ENCODE peak calls at places on chromosomes 4 and X, in five cellular contexts. S is WTC11, B is H1, O is HepG2, D is K562. I is an unnamed sample.
A peak's percentile ranks its signal among the peaks of the same experiment; 100 is the strongest.

GRCh38 chr4:108527729-108528128 is 92.6 kb upstream of the RPL34 start:
- DNase-seq in S (no peak), B (no peak), O (no peak), D (no peak), I (no peak)

GRCh38 chr4:5033266-5033945 is 14.1 kb upstream of the CYTL1 start:
- DNase-seq in S (no peak), B (no peak), O (no peak), D (no peak), I (no peak)

GRCh38 chr4:176927664-176928063 is 134.9 kb upstream of the VEGFC start:
- DNase-seq in S (no peak), B (no peak), O (no peak), D (no peak), I (no peak)

GRCh38 chrX:96433409-96434122 is 251.1 kb upstream of the DIAPH2 start:
- DNase-seq in S (no peak), B (no peak), O (no peak), D (no peak), I (no peak)

GRCh38 chr4:76515975-76516853 is 81.2 kb downstream of the SHROOM3 start:
- DNase-seq in S (no peak), B (no peak), O (no peak), D (no peak), I (peak; percentile 41)

GRCh38 chr4:123616970-123617392 is 220.4 kb downstream of the SPRY1 start:
- DNase-seq in S (no peak), B (no peak), O (no peak), D (no peak), I (no peak)

GRCh38 chr4:157898836-157899605 is 273.8 kb downstream of the GASK1B start:
- DNase-seq in S (no peak), B (no peak), O (no peak), D (no peak), I (no peak)

GRCh38 chr4:168449740-168450442 is 30.4 kb downstream of the DDX60L start:
- DNase-seq in S (no peak), B (no peak), O (no peak), D (peak; percentile 50), I (no peak)

GRCh38 chrX:15848576-15848975 is 6.0 kb downstream of the AP1S2 start:
- DNase-seq in S (no peak), B (no peak), O (no peak), D (no peak), I (no peak)

GRCh38 chr4:3765271-3766206 is 646 bp upstream of the ADRA2C start:
- DNase-seq in S (peak; percentile 70), B (no peak), O (peak; percentile 41), D (peak; percentile 53), I (no peak)

GRCh38 chr4:38320833-38321232 is 343.2 kb upstream of the KLF3 start:
- DNase-seq in S (no peak), B (no peak), O (no peak), D (no peak), I (no peak)

GRCh38 chr4:8160572-8160971 is 2.0 kb upstream of the ABLIM2 start:
- DNase-seq in S (no peak), B (no peak), O (no peak), D (no peak), I (no peak)

GRCh38 chr4:74669702-74670101 is 124.6 kb downstream of the BTC start:
- DNase-seq in S (no peak), B (no peak), O (no peak), D (no peak), I (no peak)

GRCh38 chr4:109436504-109436903 is 2.9 kb downstream of the SEC24B start:
- DNase-seq in S (no peak), B (no peak), O (no peak), D (no peak), I (no peak)

GRCh38 chrX:104566921-104567501 is 1.0 kb downstream of the IL1RAPL2 start:
- DNase-seq in S (peak; percentile 17), B (no peak), O (no peak), D (no peak), I (no peak)

GRCh38 chr4:15868065-15868464 is 70.5 kb downstream of the FGFBP1 start:
- DNase-seq in S (no peak), B (no peak), O (no peak), D (peak; percentile 18), I (no peak)

GRCh38 chrX:68894513-68895338 is 65.9 kb downstream of the EFNB1 start:
- DNase-seq in S (no peak), B (no peak), O (no peak), D (peak; percentile 36), I (no peak)

GRCh38 chr4:3827616-3828492 is 61.7 kb downstream of the ADRA2C start:
- DNase-seq in S (no peak), B (no peak), O (peak; percentile 85), D (no peak), I (no peak)

GRCh38 chrX:71326394-71326793 is 24.8 kb downstream of the ITGB1BP2 start:
- DNase-seq in S (no peak), B (no peak), O (no peak), D (no peak), I (no peak)
- TF ChIP-seq ATF2 in S (no peak), B (no peak), O (no peak), D (no peak), I (no peak)

DNA sequence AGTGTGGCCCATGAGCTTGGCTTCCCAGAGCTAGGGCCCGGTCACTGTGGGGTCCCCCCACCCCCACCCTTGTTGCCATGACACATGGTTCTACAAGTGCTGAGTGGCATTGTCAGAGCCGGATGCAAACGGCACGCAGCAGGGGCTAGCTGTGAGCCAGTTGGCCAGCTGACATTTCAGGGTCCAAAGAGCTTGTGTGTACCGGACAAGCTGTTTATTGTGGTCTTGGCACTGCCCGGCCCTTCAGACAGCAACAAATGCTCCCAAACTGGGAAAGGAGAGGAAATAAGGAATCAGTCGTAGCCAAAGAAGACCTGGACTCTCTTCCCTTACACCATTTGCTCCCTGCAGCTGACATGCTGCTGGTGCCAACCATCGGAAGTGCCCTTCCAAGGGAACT is 36.8 kb downstream of the TSC22D3 start:
- DNase-seq in S (no peak), B (no peak), O (no peak), D (no peak), I (no peak)
- TF ChIP-seq ATF2 in S (no peak), B (no peak), O (no peak), D (no peak), I (no peak)

DNA sequence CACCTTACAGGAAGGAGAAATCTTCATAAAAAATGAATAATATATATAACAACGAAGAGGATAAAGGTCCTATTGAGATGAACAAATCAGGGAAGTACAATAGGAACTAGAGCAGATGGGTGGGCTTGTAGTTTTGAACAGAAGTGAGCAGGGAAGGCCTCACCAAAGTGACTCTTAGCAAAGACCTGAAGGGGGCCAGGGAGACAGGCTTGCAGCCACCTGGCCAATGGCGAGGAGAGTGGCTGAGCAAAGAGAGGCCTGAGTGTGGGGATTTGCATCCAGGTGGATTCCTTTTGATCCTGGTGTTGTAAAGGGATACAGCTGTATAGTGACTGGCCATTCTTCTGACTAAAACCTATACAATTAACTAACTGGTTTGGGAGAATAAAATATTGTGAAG is 354.1 kb downstream of the CAMK2D start:
- DNase-seq in S (peak; percentile 40), B (no peak), O (no peak), D (no peak), I (no peak)
- TF ChIP-seq ATF2 in S (no peak), B (no peak), O (no peak), D (no peak), I (no peak)

GRCh38 chr4:133921280-133922195 is 280.1 kb downstream of the PABPC4L start:
- DNase-seq in S (no peak), B (no peak), O (no peak), D (peak; percentile 1), I (no peak)
- TF ChIP-seq ATF2 in S (no peak), B (no peak), O (no peak), D (no peak), I (no peak)

DNA sequence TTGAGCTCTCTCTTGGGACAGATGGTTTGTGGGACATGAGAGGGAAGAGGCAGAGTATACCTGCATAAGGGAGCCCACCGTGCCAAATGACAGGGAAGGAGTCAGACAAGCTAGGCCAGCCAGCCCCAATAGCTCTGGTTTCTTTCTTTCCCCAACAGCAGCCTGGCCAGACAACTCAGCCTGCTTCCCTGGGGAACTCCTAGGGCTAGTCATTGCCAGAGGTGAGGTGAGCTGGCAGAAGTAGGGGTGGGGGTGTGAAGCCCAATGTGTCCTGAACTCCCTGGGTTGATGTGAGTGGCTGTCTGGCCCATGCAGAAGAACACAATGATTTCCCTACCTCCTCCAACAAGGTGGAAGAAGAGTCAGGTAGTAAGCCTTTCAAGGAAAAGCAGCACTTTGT is 135.5 kb downstream of the AMMECR1 start:
- DNase-seq in S (no peak), B (no peak), O (no peak), D (no peak), I (no peak)
- TF ChIP-seq ATF2 in S (no peak), B (no peak), O (no peak), D (no peak), I (no peak)

GRCh38 chrX:133645251-133645650 is 230.0 kb upstream of the GPC4 start:
- DNase-seq in S (no peak), B (no peak), O (no peak), D (no peak), I (no peak)
- TF ChIP-seq ATF2 in S (no peak), B (no peak), O (no peak), D (no peak), I (no peak)

DNA sequence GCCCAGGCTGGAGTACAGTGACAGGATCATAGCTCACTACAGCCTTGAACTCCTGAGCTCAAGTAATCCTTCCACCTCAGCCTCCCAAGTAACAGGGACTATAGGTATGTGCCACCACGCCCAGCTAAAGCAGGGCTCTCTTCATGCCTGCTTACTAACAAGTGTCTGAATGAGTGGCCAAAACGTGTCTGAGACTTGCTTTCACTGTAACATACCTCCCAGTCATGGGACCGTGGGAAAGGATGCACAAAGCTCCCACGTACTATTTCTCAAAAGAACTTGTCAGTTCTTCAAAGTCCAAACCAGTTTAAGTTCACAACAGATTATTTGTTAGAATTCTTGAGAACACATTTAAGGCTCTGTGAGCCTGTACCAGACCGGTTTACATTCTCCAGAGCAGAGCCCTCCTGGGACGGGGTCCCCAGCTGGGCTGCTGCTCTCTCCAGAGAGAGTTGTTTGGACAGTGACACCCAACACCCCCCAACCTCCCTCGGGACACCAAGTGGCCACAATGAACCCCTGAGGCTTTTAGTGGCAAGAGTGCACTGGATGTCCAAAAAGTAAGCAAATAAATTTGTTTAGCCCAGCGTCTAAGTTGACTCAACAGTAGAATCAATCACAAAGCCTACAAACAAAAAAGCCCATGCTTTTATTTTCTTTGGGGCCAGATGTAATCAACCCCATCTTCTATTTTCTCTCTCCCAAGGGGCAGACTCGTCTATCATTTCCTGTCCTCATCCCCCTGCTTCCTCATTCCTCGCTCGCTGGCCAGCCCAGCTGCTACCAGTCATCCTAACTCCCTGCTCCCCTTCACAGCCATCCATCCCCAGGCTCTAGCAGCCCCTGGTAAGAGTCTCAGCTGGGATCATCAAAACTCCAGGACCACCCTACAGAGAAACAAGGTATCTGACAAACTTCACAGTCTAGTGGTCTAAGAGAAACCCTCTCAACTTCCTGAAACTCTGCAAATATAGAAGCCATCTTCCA is 23.9 kb downstream of the SH3KBP1 start:
- DNase-seq in S (no peak), B (no peak), O (no peak), D (no peak), I (peak; percentile 88)
- TF ChIP-seq ATF2 in S (no peak), B (no peak), O (no peak), D (no peak), I (peak; percentile 92)

I was measured in GM12878.